ENCODE peak calls at places on chromosomes 5 and 9, in seven cellular contexts. Z, E, J, X, A, U and T are unnamed samples.

GRCh38 chr9:79535534-79535933 is 36.2 kb upstream of the TLE4 start:
- DNase-seq in E (no peak), Z (no peak), J (no peak), X (no peak), A (no peak), U (no peak), T (no peak)

GRCh38 chr9:33381231-33381791 is 21.1 kb downstream of the AQP7 start:
- DNase-seq in A (no peak), U (no peak), E (peak), X (no peak), J (no peak), Z (no peak), T (no peak)

GRCh38 chr9:113187935-113188595 is 33.0 kb downstream of the FKBP15 start:
- DNase-seq in Z (no peak), E (peak), X (peak), U (no peak), A (no peak), J (no peak), T (no peak)

GRCh38 chr5:9490494-9491097 is 55.3 kb downstream of the SEMA5A start:
- DNase-seq in J (no peak), A (no peak), E (no peak), X (no peak), U (no peak), Z (no peak), T (no peak)

GRCh38 chr5:115816226-115817042 is at the start of gene CDO1:
- DNase-seq in U (peak), J (peak), A (no peak), Z (no peak), X (peak), E (peak), T (no peak)

GRCh38 chr5:105740242-105740641 is 1930.5 kb downstream of the EFNA5 start:
- DNase-seq in J (no peak), X (no peak), U (no peak), A (no peak), Z (no peak), E (no peak), T (no peak)

GRCh38 chr5:10214036-10214435 is 35.7 kb downstream of the ATPSCKMT start:
- DNase-seq in Z (no peak), J (no peak), X (no peak), A (no peak), U (no peak), E (no peak), T (no peak)

GRCh38 chr5:167554564-167555254 is 736.7 kb upstream of the WWC1 start:
- DNase-seq in Z (no peak), E (no peak), U (no peak), X (no peak), J (no peak), A (no peak), T (no peak)

GRCh38 chr9:4097490-4097889 is 202.4 kb downstream of the GLIS3 start:
- DNase-seq in U (no peak), A (no peak), Z (no peak), X (no peak), E (no peak), J (no peak), T (no peak)

GRCh38 chr5:11584008-11584407 is 320.2 kb downstream of the CTNND2 start:
- DNase-seq in U (no peak), E (peak), Z (no peak), X (no peak), A (no peak), J (no peak), T (no peak)